ENCODE peak calls at places on chromosome 21, in seven cellular contexts. K, Q, D, X, O, S and L are unnamed samples. For H3K4me1, the result is how much of the 10 kb centered on the place peaks cover.

GRCh38 chr21:35150562-35151226 is 101.6 kb upstream of the RUNX1 start:
- DNase-seq in K (no peak), Q (no peak), D (no peak), X (no peak), O (no peak), S (no peak), L (no peak)

GRCh38 chr21:37699024-37699770 is 217.1 kb downstream of the KCNJ6 start:
- DNase-seq in K (no peak), Q (no peak), D (no peak), X (no peak), O (no peak), S (no peak), L (no peak)

GRCh38 chr21:8992731-8993174 is 1528.6 kb upstream of the TPTE start:
- DNase-seq in K (no peak), Q (no peak), D (no peak), X (no peak), O (no peak), S (no peak), L (no peak)

GRCh38 chr21:24514081-24514733 is 1093.1 kb downstream of the MRPL39 start:
- DNase-seq in K (no peak), Q (no peak), D (no peak), X (peak), O (no peak), S (no peak), L (no peak)

GRCh38 chr21:19181604-19182140 is 778.1 kb upstream of the TMPRSS15 start:
- DNase-seq in K (no peak), Q (no peak), D (no peak), X (no peak), O (no peak), S (no peak), L (no peak)

GRCh38 chr21:35212393-35213127 is 163.5 kb upstream of the RUNX1 start:
- DNase-seq in K (no peak), Q (no peak), D (no peak), X (no peak), O (no peak), S (no peak), L (no peak)

GRCh38 chr21:25970254-25970930 is 200.2 kb downstream of the APP start:
- DNase-seq in K (no peak), Q (no peak), D (no peak), X (no peak), O (no peak), S (peak), L (no peak)

GRCh38 chr21:27448960-27449359 is 482.1 kb upstream of the ADAMTS5 start:
- DNase-seq in K (no peak), Q (no peak), D (no peak), X (no peak), O (no peak), S (no peak), L (no peak)

GRCh38 chr21:26920055-26920454 is 46.8 kb downstream of the ADAMTS5 start:
- DNase-seq in K (no peak), Q (no peak), D (no peak), X (no peak), O (no peak), S (no peak), L (no peak)

GRCh38 chr21:43851593-43851992 is 13.4 kb upstream of the AGPAT3 start:
- DNase-seq in K (no peak), Q (no peak), D (no peak), X (no peak), O (no peak), S (no peak), L (no peak)

GRCh38 chr21:16773206-16773605 is 739.6 kb upstream of the CXADR start:
- DNase-seq in K (no peak), Q (no peak), D (no peak), X (no peak), O (no peak), S (no peak), L (no peak)
- H3K4me1 ChIP-seq in K (under half), Q (under half), D (under half), X (under half), O (under half), S (under half), L (under half)

DNA sequence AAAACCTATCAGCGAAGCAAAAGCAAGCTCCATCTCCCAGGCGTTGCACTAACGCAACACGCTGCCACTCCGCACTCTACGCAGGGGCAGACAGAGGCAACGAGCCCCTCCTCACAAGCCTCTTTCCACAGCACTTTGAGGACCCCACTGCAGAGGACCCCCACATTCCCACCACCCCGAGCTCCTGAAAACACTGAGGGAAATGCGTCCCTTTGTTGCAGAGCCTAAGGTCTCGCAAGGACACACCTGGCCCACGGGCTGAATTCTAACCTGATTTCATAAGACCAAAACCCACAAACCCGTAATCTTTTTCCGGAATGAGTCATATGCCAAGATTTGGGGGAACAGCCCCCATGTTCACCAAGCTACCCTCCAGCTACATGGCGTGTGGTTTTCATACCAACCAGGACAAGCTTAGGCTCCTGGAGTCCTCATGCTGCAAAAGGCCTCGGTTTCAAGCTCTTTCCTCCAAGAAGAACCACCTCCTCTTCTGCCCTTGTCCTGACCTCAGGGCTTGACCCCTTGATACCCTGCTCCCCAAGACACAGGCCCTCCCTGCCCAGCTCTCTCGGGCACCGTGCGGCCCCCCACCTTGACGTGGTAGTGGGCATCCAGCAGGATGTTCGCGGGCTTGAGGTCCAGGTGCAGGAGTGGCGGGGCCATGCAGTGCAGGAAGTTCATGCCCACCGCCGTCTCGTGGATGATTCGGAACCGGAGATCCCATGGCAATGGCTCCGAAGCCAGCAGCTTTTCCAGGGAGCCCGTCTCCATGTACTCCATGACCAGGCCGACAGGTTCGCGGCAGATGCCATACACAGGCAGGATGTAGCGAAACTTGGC is 10.7 kb downstream of the RIPK4 start:
- DNase-seq in K (peak), Q (no peak), D (no peak), X (no peak), O (peak), S (no peak), L (peak)
- H3K4me1 ChIP-seq in K (under half), Q (under half), D (under half), X (under half), O (under half), S (under half), L (half or more)

GRCh38 chr21:46092811-46093667 is 4.9 kb upstream of the COL6A2 start:
- DNase-seq in K (peak), Q (no peak), D (no peak), X (no peak), O (peak), S (no peak), L (no peak)
- H3K4me1 ChIP-seq in K (under half), Q (under half), D (under half), X (under half), O (under half), S (under half), L (under half)

GRCh38 chr21:42454221-42454570 is 41.8 kb downstream of the RSPH1 start:
- DNase-seq in K (no peak), Q (no peak), D (no peak), X (no peak), O (no peak), S (no peak), L (no peak)

GRCh38 chr21:42454791-42455190 is 41.2 kb downstream of the RSPH1 start:
- DNase-seq in K (no peak), Q (no peak), D (no peak), X (no peak), O (no peak), S (no peak), L (no peak)

GRCh38 chr21:42455196-42455595 is 40.8 kb downstream of the RSPH1 start:
- DNase-seq in K (no peak), Q (no peak), D (no peak), X (no peak), O (no peak), S (no peak), L (no peak)

GRCh38 chr21:42456457-42456856 is 39.6 kb downstream of the RSPH1 start:
- DNase-seq in K (no peak), Q (no peak), D (no peak), X (no peak), O (no peak), S (no peak), L (peak)

GRCh38 chr21:42455754-42456440 is 40.1 kb downstream of the RSPH1 start:
- DNase-seq in K (no peak), Q (no peak), D (no peak), X (no peak), O (no peak), S (no peak), L (no peak)
- H3K4me1 ChIP-seq in K (under half), Q (under half), D (under half), X (under half), O (under half), S (under half), L (under half)

GRCh38 chr21:15058718-15059316 is 6.0 kb downstream of the NRIP1 start:
- DNase-seq in K (no peak), Q (no peak), D (no peak), X (peak), O (no peak), S (no peak), L (no peak)

GRCh38 chr21:15054089-15054488 is 10.7 kb downstream of the NRIP1 start:
- DNase-seq in K (no peak), Q (no peak), D (no peak), X (no peak), O (no peak), S (no peak), L (peak)

GRCh38 chr21:15054606-15055239 is 10.1 kb downstream of the NRIP1 start:
- DNase-seq in K (no peak), Q (no peak), D (no peak), X (no peak), O (no peak), S (no peak), L (no peak)

GRCh38 chr21:15059397-15059796 is 5.4 kb downstream of the NRIP1 start:
- DNase-seq in K (no peak), Q (no peak), D (no peak), X (no peak), O (no peak), S (no peak), L (no peak)

DNA sequence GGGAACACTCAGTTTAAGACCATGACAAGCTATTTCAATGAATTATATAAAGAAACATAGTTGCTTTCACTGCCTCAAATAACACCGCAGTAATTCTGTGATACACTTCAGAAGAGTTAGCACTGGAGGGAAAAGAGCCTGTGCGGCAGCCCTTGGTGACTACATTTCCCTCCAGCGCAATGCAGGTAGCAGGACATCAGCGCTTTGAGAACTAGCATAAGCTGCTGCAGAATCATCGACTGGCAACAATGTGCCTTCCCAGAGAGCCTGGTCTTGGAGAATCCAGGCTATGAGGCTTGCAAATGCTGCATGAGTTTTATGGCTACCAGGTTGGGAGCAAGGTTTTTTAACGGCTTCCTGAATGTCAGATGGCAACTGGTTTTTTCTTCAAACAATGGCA is 7.5 kb downstream of the NRIP1 start:
- DNase-seq in K (no peak), Q (no peak), D (no peak), X (no peak), O (no peak), S (no peak), L (no peak)
- H3K4me1 ChIP-seq in K (under half), Q (under half), D (half or more), X (under half), O (under half), S (half or more), L (half or more)

DNA sequence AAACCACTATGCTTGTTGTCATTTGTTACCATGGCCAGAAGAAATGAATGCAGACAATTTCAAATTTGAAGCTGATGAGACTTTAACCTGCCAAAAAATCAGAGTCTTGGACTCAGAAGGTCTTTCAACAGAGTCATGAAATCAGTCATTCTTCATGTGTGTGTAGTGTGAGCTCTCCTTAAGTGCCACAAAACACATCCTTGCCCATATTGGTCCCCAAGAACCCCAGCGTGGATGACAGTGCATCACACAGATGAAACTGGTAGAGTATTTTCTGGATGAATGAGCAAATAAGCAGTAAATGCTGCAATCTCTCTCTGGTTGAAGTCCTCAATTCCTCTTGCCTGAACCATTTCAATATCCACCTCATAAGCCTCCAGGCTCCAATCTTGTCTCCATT is 28.7 kb upstream of the ETS2 start:
- DNase-seq in K (no peak), Q (no peak), D (no peak), X (no peak), O (no peak), S (no peak), L (no peak)
- H3K4me1 ChIP-seq in K (under half), Q (under half), D (under half), X (under half), O (under half), S (under half), L (under half)

DNA sequence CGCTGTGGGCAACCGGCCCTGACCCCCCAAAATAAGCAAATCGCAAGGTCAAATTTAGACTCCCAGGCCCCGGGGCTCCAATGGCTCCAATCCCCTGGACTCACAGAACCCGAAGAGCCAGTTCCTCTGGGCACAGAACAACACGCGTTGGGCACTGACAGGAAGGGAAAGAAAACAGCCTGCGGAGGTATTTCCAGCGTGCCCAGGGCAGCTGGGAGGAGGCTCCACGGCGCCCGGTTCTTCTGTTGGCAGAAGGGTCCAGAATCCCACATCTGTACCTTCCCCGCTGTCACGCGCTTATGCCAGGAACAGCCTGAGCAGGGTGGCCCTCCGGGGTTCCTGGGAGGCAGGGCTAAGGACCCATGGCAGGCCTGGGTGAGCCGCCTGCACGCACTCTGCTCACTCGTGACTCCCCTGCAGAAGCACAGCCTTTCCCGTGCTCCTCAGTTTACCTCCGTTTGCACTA is 85.5 kb downstream of the RIPK4 start:
- DNase-seq in K (peak), Q (no peak), D (no peak), X (no peak), O (no peak), S (no peak), L (no peak)
- H3K4me1 ChIP-seq in K (under half), Q (under half), D (under half), X (under half), O (under half), S (under half), L (under half)

GRCh38 chr21:33893917-33894316 is 21.7 kb downstream of the ATP5PO start:
- DNase-seq in K (no peak), Q (no peak), D (no peak), X (no peak), O (no peak), S (no peak), L (no peak)
- H3K4me1 ChIP-seq in K (under half), Q (under half), D (under half), X (under half), O (under half), S (under half), L (under half)

DNA sequence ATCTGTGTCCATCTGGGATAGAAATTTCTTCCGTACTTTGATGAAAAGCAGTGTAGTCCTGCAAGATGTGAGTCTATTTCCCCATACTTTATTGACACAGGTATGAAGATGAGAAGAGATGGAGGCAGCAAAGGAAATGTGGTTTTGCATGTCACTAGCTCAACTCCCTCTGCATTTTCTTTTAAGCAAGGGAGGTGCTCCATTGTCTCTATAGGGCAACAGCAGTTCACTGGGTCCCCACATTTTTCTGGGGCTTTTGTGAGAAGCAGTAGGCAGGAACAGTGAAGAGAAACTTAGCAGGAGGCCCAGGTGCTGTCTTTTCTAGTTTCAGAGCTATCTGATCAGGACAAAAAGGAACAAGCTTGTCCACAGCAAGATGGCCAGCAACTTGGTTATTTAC is 37.1 kb downstream of the C21orf91 start:
- DNase-seq in K (no peak), Q (no peak), D (no peak), X (peak), O (no peak), S (no peak), L (no peak)
- H3K4me1 ChIP-seq in K (under half), Q (under half), D (under half), X (half or more), O (under half), S (under half), L (under half)

GRCh38 chr21:44967082-44968047 is 27.5 kb downstream of the SLX9 start:
- DNase-seq in K (no peak), Q (no peak), D (no peak), X (no peak), O (peak), S (no peak), L (peak)
- H3K4me1 ChIP-seq in K (under half), Q (under half), D (half or more), X (under half), O (under half), S (half or more), L (under half)